ENCODE peak calls at places on chromosomes 7 and 10, in five cellular contexts. V, O, Q, P and C are unnamed samples.
A peak's percentile ranks its signal among the peaks of the same experiment; 100 is the strongest.

GRCh38 chr7:360454-361100 is 70.6 kb downstream of the FOXL3 start:
- DNase-seq in V (no peak), O (no peak), Q (peak; percentile 48), P (no peak), C (no peak)

GRCh38 chr10:80442879-80443278 is 11.2 kb upstream of the TSPAN14 start:
- DNase-seq in V (no peak), O (no peak), Q (no peak), P (no peak), C (no peak)

GRCh38 chr7:123709525-123709924 is 39.3 kb downstream of the WASL start:
- DNase-seq in V (no peak), O (no peak), Q (no peak), P (no peak), C (no peak)

GRCh38 chr10:20100157-20100556 is 283.9 kb downstream of the PLXDC2 start:
- DNase-seq in V (no peak), O (no peak), Q (no peak), P (no peak), C (no peak)

GRCh38 chr7:134996097-134996550 is 9.8 kb downstream of the AGBL3 start:
- DNase-seq in V (peak; percentile 32), O (no peak), Q (no peak), P (no peak), C (no peak)

GRCh38 chr10:110163841-110164240 is 43.6 kb upstream of the MXI1 start:
- DNase-seq in V (no peak), O (no peak), Q (no peak), P (no peak), C (no peak)

GRCh38 chr7:15334524-15335269 is 227.1 kb downstream of the AGMO start:
- DNase-seq in V (no peak), O (no peak), Q (no peak), P (no peak), C (no peak)

GRCh38 chr10:98402931-98403717 is 11.9 kb downstream of the PYROXD2 start:
- DNase-seq in V (no peak), O (no peak), Q (no peak), P (no peak), C (no peak)

GRCh38 chr7:100829150-100829716 is 1.9 kb upstream of the EPHB4 start:
- DNase-seq in V (no peak), O (peak; percentile 53), Q (no peak), P (peak; percentile 61), C (no peak)

GRCh38 chr10:95664543-95664942 is 8.0 kb upstream of the ALDH18A1 start:
- DNase-seq in V (no peak), O (no peak), Q (no peak), P (no peak), C (no peak)

GRCh38 chr7:33091111-33091531 is 18.1 kb downstream of the RP9 start:
- DNase-seq in V (no peak), O (no peak), Q (no peak), P (no peak), C (no peak)

GRCh38 chr7:76020031-76020714 is 25.8 kb upstream of the TMEM120A start:
- DNase-seq in V (peak; percentile 83), O (peak; percentile 75), Q (peak; percentile 82), P (peak; percentile 76), C (peak; percentile 48)

GRCh38 chr7:151447312-151447711 is 7.4 kb upstream of the CRYGN start:
- DNase-seq in V (no peak), O (peak; percentile 7), Q (peak; percentile 66), P (no peak), C (no peak)

GRCh38 chr10:113187066-113187777 is 237.2 kb downstream of the TCF7L2 start:
- DNase-seq in V (no peak), O (peak; percentile 76), Q (peak; percentile 92), P (peak; percentile 53), C (no peak)

GRCh38 chr7:81036871-81037270 is 118.0 kb upstream of the SEMA3C start:
- DNase-seq in V (no peak), O (no peak), Q (no peak), P (no peak), C (no peak)

GRCh38 chr7:23546897-23547572 is 15.3 kb upstream of the TRA2A start:
- DNase-seq in V (peak; percentile 77), O (peak; percentile 78), Q (peak; percentile 86), P (peak; percentile 83), C (peak; percentile 92)

GRCh38 chr10:18505719-18506118 is 145.7 kb downstream of the NSUN6 start:
- DNase-seq in V (no peak), O (no peak), Q (no peak), P (no peak), C (no peak)

GRCh38 chr7:130392456-130392860 is 12.2 kb downstream of the CPA1 start:
- DNase-seq in V (no peak), O (no peak), Q (no peak), P (peak; percentile 48), C (no peak)

GRCh38 chr10:117339569-117339968 is 35.7 kb downstream of the PDZD8 start:
- DNase-seq in V (no peak), O (no peak), Q (no peak), P (no peak), C (no peak)

GRCh38 chr7:33500590-33500989 is 371.2 kb downstream of the BBS9 start:
- DNase-seq in V (no peak), O (no peak), Q (no peak), P (no peak), C (no peak)

GRCh38 chr10:117071293-117072050 is 66.5 kb upstream of the SHTN1 start:
- DNase-seq in V (no peak), O (no peak), Q (no peak), P (no peak), C (no peak)

GRCh38 chr7:132666076-132666775 is 90.0 kb upstream of the PLXNA4 start:
- DNase-seq in V (no peak), O (no peak), Q (no peak), P (no peak), C (no peak)

GRCh38 chr10:6119962-6120361 is 31.1 kb downstream of the RBM17 start:
- DNase-seq in V (peak; percentile 69), O (peak; percentile 48), Q (peak; percentile 60), P (no peak), C (peak; percentile 59)

GRCh38 chr10:98485959-98486358 is 39.2 kb upstream of the HPS1 start:
- DNase-seq in V (no peak), O (no peak), Q (no peak), P (no peak), C (no peak)

GRCh38 chr7:132817844-132818427 is 241.7 kb upstream of the PLXNA4 start:
- DNase-seq in V (no peak), O (no peak), Q (no peak), P (no peak), C (no peak)

GRCh38 chr7:70812511-70812910 is 319.4 kb upstream of the GALNT17 start:
- DNase-seq in V (no peak), O (no peak), Q (no peak), P (no peak), C (no peak)

GRCh38 chr7:103748680-103749079 is 240.8 kb downstream of the RELN start:
- DNase-seq in V (no peak), O (no peak), Q (no peak), P (no peak), C (no peak)

GRCh38 chr7:138886501-138886917 is 88.5 kb upstream of the ATP6V0A4 start:
- DNase-seq in V (no peak), O (peak; percentile 35), Q (no peak), P (no peak), C (no peak)

GRCh38 chr7:50660040-50660829 is 95.0 kb upstream of the DDC start:
- DNase-seq in V (peak; percentile 44), O (no peak), Q (no peak), P (no peak), C (peak; percentile 86)

GRCh38 chr10:130463876-130464360 is 327.7 kb downstream of the GLRX3 start:
- DNase-seq in V (no peak), O (peak; percentile 90), Q (peak; percentile 48), P (no peak), C (no peak)

DNA sequence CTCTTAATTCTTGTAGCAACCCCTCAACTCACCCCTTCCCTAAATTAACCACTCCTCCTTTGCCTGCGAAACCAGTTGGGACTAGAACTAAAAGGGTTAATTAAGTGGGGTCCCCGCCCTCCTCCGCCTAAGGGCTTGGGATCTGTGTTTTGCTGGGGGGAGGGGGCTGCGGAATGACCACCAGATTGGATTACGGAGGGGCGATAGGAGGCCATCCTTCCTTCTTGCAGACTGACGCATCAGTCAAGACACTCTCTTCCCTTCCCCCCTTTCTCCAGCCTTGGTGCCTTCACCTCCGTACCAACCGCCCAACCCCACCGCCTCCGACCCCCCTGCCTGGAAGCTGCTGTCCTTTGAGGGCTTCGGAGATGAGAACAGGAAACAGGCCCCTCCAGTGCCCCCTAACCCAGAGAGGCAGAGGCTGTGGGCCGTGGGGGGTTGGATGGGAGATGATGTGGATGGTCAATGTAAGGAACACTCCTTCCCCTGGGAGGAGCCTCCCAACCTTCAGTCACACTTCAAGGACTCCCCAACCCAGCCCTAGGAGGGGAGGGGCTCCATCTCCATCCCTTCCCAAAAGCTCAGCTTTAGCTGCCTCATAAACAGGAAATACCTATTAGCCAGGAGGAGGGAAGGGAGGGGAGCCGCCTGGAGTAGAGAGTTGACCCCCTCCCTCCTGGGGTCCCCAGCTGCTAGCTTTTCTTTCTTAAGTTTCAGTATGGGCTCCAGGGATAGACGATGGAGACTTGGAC is 995 bp upstream of the LDB1 start:
- DNase-seq in V (peak; percentile 66), O (no peak), Q (peak; percentile 96), P (peak; percentile 95), C (peak; percentile 60)
- TF ChIP-seq POLR2A in V (peak; percentile 3), O (no peak), Q (peak; percentile 74), P (peak; percentile 89), C (no peak)

GRCh38 chr10:100359529-100360150 is 12.6 kb downstream of the SCD start:
- DNase-seq in V (no peak), O (no peak), Q (no peak), P (no peak), C (no peak)
- TF ChIP-seq POLR2A in V (no peak), O (no peak), Q (no peak), P (no peak), C (no peak)

GRCh38 chr7:7104314-7104698 is 78.0 kb upstream of the C1GALT1 start:
- DNase-seq in V (no peak), O (no peak), Q (no peak), P (no peak), C (no peak)
- TF ChIP-seq POLR2A in V (no peak), O (no peak), Q (no peak), P (no peak), C (no peak)

GRCh38 chr7:47474937-47475879 is 106.7 kb downstream of the TNS3 start:
- DNase-seq in V (peak; percentile 93), O (peak; percentile 97), Q (peak; percentile 91), P (peak; percentile 95), C (peak; percentile 96)
- TF ChIP-seq POLR2A in V (peak; percentile 75), O (peak; percentile 90), Q (no peak), P (peak; percentile 38), C (no peak)

GRCh38 chr7:16399916-16400895 is 21.1 kb downstream of the CRPPA start:
- DNase-seq in V (no peak), O (no peak), Q (no peak), P (no peak), C (no peak)
- TF ChIP-seq POLR2A in V (no peak), O (no peak), Q (no peak), P (no peak), C (no peak)

GRCh38 chr10:91797874-91798735 is at the start of gene TNKS2:
- DNase-seq in V (peak; percentile 95), O (peak; percentile 96), Q (peak; percentile 96), P (peak; percentile 94), C (peak; percentile 98)
- TF ChIP-seq POLR2A in V (peak; percentile 84), O (peak; percentile 91), Q (peak; percentile 85), P (peak; percentile 94), C (peak; percentile 84)

GRCh38 chr7:158735935-158736334 is 31.3 kb upstream of the NCAPG2 start:
- DNase-seq in V (no peak), O (no peak), Q (no peak), P (no peak), C (peak; percentile 74)
- TF ChIP-seq POLR2A in V (no peak), O (no peak), Q (no peak), P (no peak), C (no peak)